ENCODE peak calls at places on chromosome 19, in nine cellular contexts. One of them, this sample, is unnamed.

GRCh38 chr19:16828990-16829821 is at the start of gene SIN3B:
- DNase-seq in GM03348: peak; percentile 98
- DNase-seq in substantia nigra: peak; percentile 73
- DNase-seq in ecto neural progenitor cell: peak; percentile 92
- DNase-seq in GM04504: peak; percentile 72
- DNase-seq in Kasumi-1: peak; percentile 78
- DNase-seq in DMS153: peak; percentile 79
- DNase-seq in NCI-H82: peak; percentile 96
- DNase-seq in pancreas: peak; percentile 90
- DNase-seq in this sample: peak; percentile 63

GRCh38 chr19:33778089-33778791 is 18.4 kb upstream of the KCTD15 start:
- DNase-seq in GM03348: peak; percentile 97
- DNase-seq in substantia nigra: peak; percentile 37
- DNase-seq in ecto neural progenitor cell: peak; percentile 92
- DNase-seq in GM04504: no peak
- DNase-seq in Kasumi-1: peak; percentile 64
- DNase-seq in DMS153: peak; percentile 33
- DNase-seq in NCI-H82: peak; percentile 86
- DNase-seq in pancreas: peak; percentile 92
- DNase-seq in this sample: no peak

GRCh38 chr19:11399667-11400066 is 15.6 kb upstream of the EPOR start:
- DNase-seq in GM03348: no peak
- DNase-seq in substantia nigra: no peak
- DNase-seq in ecto neural progenitor cell: no peak
- DNase-seq in GM04504: no peak
- DNase-seq in Kasumi-1: no peak
- DNase-seq in DMS153: no peak
- DNase-seq in NCI-H82: no peak
- DNase-seq in pancreas: no peak
- DNase-seq in this sample: no peak

GRCh38 chr19:4557971-4558941 is 1.2 kb downstream of the SEMA6B start:
- DNase-seq in GM03348: peak; percentile 86
- DNase-seq in substantia nigra: no peak
- DNase-seq in ecto neural progenitor cell: peak; percentile 83
- DNase-seq in GM04504: no peak
- DNase-seq in Kasumi-1: no peak
- DNase-seq in DMS153: no peak
- DNase-seq in NCI-H82: peak; percentile 54
- DNase-seq in pancreas: no peak
- DNase-seq in this sample: no peak

GRCh38 chr19:45515807-45516401 is 8.6 kb downstream of the VASP start:
- DNase-seq in GM03348: no peak
- DNase-seq in substantia nigra: no peak
- DNase-seq in ecto neural progenitor cell: no peak
- DNase-seq in GM04504: no peak
- DNase-seq in Kasumi-1: no peak
- DNase-seq in DMS153: no peak
- DNase-seq in NCI-H82: no peak
- DNase-seq in pancreas: no peak
- DNase-seq in this sample: no peak

GRCh38 chr19:17784201-17785008 is 10.5 kb upstream of the B3GNT3 start:
- DNase-seq in GM03348: peak; percentile 89
- DNase-seq in substantia nigra: no peak
- DNase-seq in ecto neural progenitor cell: peak; percentile 73
- DNase-seq in GM04504: no peak
- DNase-seq in Kasumi-1: peak; percentile 87
- DNase-seq in DMS153: peak; percentile 58
- DNase-seq in NCI-H82: peak; percentile 93
- DNase-seq in pancreas: peak; percentile 63
- DNase-seq in this sample: peak; percentile 11

GRCh38 chr19:42594617-42595489 is at the start of gene CEACAM8:
- DNase-seq in GM03348: no peak
- DNase-seq in substantia nigra: no peak
- DNase-seq in ecto neural progenitor cell: no peak
- DNase-seq in GM04504: no peak
- DNase-seq in Kasumi-1: no peak
- DNase-seq in DMS153: no peak
- DNase-seq in NCI-H82: no peak
- DNase-seq in pancreas: no peak
- DNase-seq in this sample: no peak

GRCh38 chr19:45711851-45712698 is 18.6 kb downstream of the FBXO46 start:
- DNase-seq in GM03348: no peak
- DNase-seq in substantia nigra: no peak
- DNase-seq in ecto neural progenitor cell: no peak
- DNase-seq in GM04504: no peak
- DNase-seq in Kasumi-1: no peak
- DNase-seq in DMS153: no peak
- DNase-seq in NCI-H82: no peak
- DNase-seq in pancreas: peak; percentile 44
- DNase-seq in this sample: no peak

GRCh38 chr19:18908917-18909619 is 10.1 kb downstream of the COPE start:
- DNase-seq in GM03348: no peak
- DNase-seq in substantia nigra: no peak
- DNase-seq in ecto neural progenitor cell: no peak
- DNase-seq in GM04504: no peak
- DNase-seq in Kasumi-1: no peak
- DNase-seq in DMS153: no peak
- DNase-seq in NCI-H82: no peak
- DNase-seq in pancreas: peak; percentile 14
- DNase-seq in this sample: no peak

GRCh38 chr19:17473041-17473440 is 2.7 kb downstream of the SLC27A1 start:
- DNase-seq in GM03348: peak; percentile 68
- DNase-seq in substantia nigra: no peak
- DNase-seq in ecto neural progenitor cell: no peak
- DNase-seq in GM04504: no peak
- DNase-seq in Kasumi-1: peak; percentile 80
- DNase-seq in DMS153: no peak
- DNase-seq in NCI-H82: peak; percentile 59
- DNase-seq in pancreas: no peak
- DNase-seq in this sample: peak; percentile 58

GRCh38 chr19:41366089-41366488 is 2.1 kb upstream of the B9D2 start:
- DNase-seq in GM03348: no peak
- DNase-seq in substantia nigra: no peak
- DNase-seq in ecto neural progenitor cell: no peak
- DNase-seq in GM04504: no peak
- DNase-seq in Kasumi-1: no peak
- DNase-seq in DMS153: no peak
- DNase-seq in NCI-H82: peak; percentile 29
- DNase-seq in pancreas: no peak
- DNase-seq in this sample: no peak

GRCh38 chr19:5032101-5032967 is 63.4 kb downstream of the KDM4B start:
- DNase-seq in GM03348: no peak
- DNase-seq in substantia nigra: no peak
- DNase-seq in ecto neural progenitor cell: no peak
- DNase-seq in GM04504: no peak
- DNase-seq in Kasumi-1: no peak
- DNase-seq in DMS153: no peak
- DNase-seq in NCI-H82: no peak
- DNase-seq in pancreas: no peak
- DNase-seq in this sample: no peak

GRCh38 chr19:15128162-15128770 is 21.1 kb downstream of the SYDE1 start:
- DNase-seq in GM03348: no peak
- DNase-seq in substantia nigra: no peak
- DNase-seq in ecto neural progenitor cell: no peak
- DNase-seq in GM04504: no peak
- DNase-seq in Kasumi-1: no peak
- DNase-seq in DMS153: no peak
- DNase-seq in NCI-H82: no peak
- DNase-seq in pancreas: no peak
- DNase-seq in this sample: no peak

GRCh38 chr19:38319421-38320258 is at the start of gene KCNK6:
- DNase-seq in GM03348: peak; percentile 63
- DNase-seq in substantia nigra: peak; percentile 7
- DNase-seq in ecto neural progenitor cell: peak; percentile 62
- DNase-seq in GM04504: no peak
- DNase-seq in Kasumi-1: peak; percentile 26
- DNase-seq in DMS153: peak; percentile 8
- DNase-seq in NCI-H82: peak; percentile 29
- DNase-seq in pancreas: peak; percentile 65
- DNase-seq in this sample: no peak

GRCh38 chr19:16741084-16741483 is 21.4 kb downstream of the NWD1 start:
- DNase-seq in GM03348: no peak
- DNase-seq in substantia nigra: no peak
- DNase-seq in ecto neural progenitor cell: no peak
- DNase-seq in GM04504: no peak
- DNase-seq in Kasumi-1: no peak
- DNase-seq in DMS153: no peak
- DNase-seq in NCI-H82: no peak
- DNase-seq in pancreas: no peak
- DNase-seq in this sample: no peak

GRCh38 chr19:18317998-18318800 is 4.7 kb downstream of the LSM4 start:
- DNase-seq in GM03348: peak; percentile 2
- DNase-seq in substantia nigra: no peak
- DNase-seq in ecto neural progenitor cell: no peak
- DNase-seq in GM04504: no peak
- DNase-seq in Kasumi-1: peak; percentile 76
- DNase-seq in DMS153: no peak
- DNase-seq in NCI-H82: no peak
- DNase-seq in pancreas: no peak
- DNase-seq in this sample: no peak

GRCh38 chr19:35986664-35987570 is 8.1 kb upstream of the SDHAF1 start:
- DNase-seq in GM03348: peak; percentile 33
- DNase-seq in substantia nigra: no peak
- DNase-seq in ecto neural progenitor cell: peak; percentile 67
- DNase-seq in GM04504: no peak
- DNase-seq in Kasumi-1: peak; percentile 69
- DNase-seq in DMS153: no peak
- DNase-seq in NCI-H82: peak; percentile 80
- DNase-seq in pancreas: no peak
- DNase-seq in this sample: no peak

GRCh38 chr19:34759218-34759917 is 13.6 kb downstream of the ZNF599 start:
- DNase-seq in GM03348: no peak
- DNase-seq in substantia nigra: no peak
- DNase-seq in ecto neural progenitor cell: no peak
- DNase-seq in GM04504: no peak
- DNase-seq in Kasumi-1: no peak
- DNase-seq in DMS153: no peak
- DNase-seq in NCI-H82: no peak
- DNase-seq in pancreas: no peak
- DNase-seq in this sample: no peak

GRCh38 chr19:48401277-48401676 is 7.8 kb downstream of the GRIN2D start:
- DNase-seq in GM03348: no peak
- DNase-seq in substantia nigra: no peak
- DNase-seq in ecto neural progenitor cell: no peak
- DNase-seq in GM04504: no peak
- DNase-seq in Kasumi-1: no peak
- DNase-seq in DMS153: peak; percentile 44
- DNase-seq in NCI-H82: no peak
- DNase-seq in pancreas: no peak
- DNase-seq in this sample: no peak

GRCh38 chr19:29524912-29525870 is 603 bp upstream of the VSTM2B start:
- DNase-seq in GM03348: no peak
- DNase-seq in substantia nigra: no peak
- DNase-seq in ecto neural progenitor cell: peak; percentile 70
- DNase-seq in GM04504: no peak
- DNase-seq in Kasumi-1: no peak
- DNase-seq in DMS153: no peak
- DNase-seq in NCI-H82: no peak
- DNase-seq in pancreas: no peak
- DNase-seq in this sample: no peak

GRCh38 chr19:47471733-47472457 is at the start of gene SLC8A2:
- DNase-seq in GM03348: peak; percentile 82
- DNase-seq in substantia nigra: no peak
- DNase-seq in ecto neural progenitor cell: peak; percentile 96
- DNase-seq in GM04504: peak; percentile 14
- DNase-seq in Kasumi-1: peak; percentile 62
- DNase-seq in DMS153: peak; percentile 41
- DNase-seq in NCI-H82: peak; percentile 95
- DNase-seq in pancreas: peak; percentile 92
- DNase-seq in this sample: peak; percentile 53

GRCh38 chr19:461664-462551 is 1.1 kb upstream of the SHC2 start:
- DNase-seq in GM03348: no peak
- DNase-seq in substantia nigra: no peak
- DNase-seq in ecto neural progenitor cell: peak; percentile 79
- DNase-seq in GM04504: no peak
- DNase-seq in Kasumi-1: no peak
- DNase-seq in DMS153: peak; percentile 26
- DNase-seq in NCI-H82: peak; percentile 83
- DNase-seq in pancreas: peak; percentile 95
- DNase-seq in this sample: no peak

GRCh38 chr19:50745221-50745620 is 22.1 kb downstream of the CLEC11A start:
- DNase-seq in GM03348: no peak
- DNase-seq in substantia nigra: no peak
- DNase-seq in ecto neural progenitor cell: no peak
- DNase-seq in GM04504: no peak
- DNase-seq in Kasumi-1: no peak
- DNase-seq in DMS153: no peak
- DNase-seq in NCI-H82: no peak
- DNase-seq in pancreas: no peak
- DNase-seq in this sample: no peak

GRCh38 chr19:19460258-19460731 is 54.8 kb downstream of the GATAD2A start:
- DNase-seq in GM03348: no peak
- DNase-seq in substantia nigra: no peak
- DNase-seq in ecto neural progenitor cell: no peak
- DNase-seq in GM04504: no peak
- DNase-seq in Kasumi-1: peak; percentile 44
- DNase-seq in DMS153: no peak
- DNase-seq in NCI-H82: no peak
- DNase-seq in pancreas: no peak
- DNase-seq in this sample: no peak

GRCh38 chr19:33737704-33738103 is 59.0 kb upstream of the KCTD15 start:
- DNase-seq in GM03348: no peak
- DNase-seq in substantia nigra: no peak
- DNase-seq in ecto neural progenitor cell: no peak
- DNase-seq in GM04504: no peak
- DNase-seq in Kasumi-1: no peak
- DNase-seq in DMS153: no peak
- DNase-seq in NCI-H82: no peak
- DNase-seq in pancreas: no peak
- DNase-seq in this sample: no peak

GRCh38 chr19:2722541-2723344 is 1.6 kb upstream of the DIRAS1 start:
- DNase-seq in GM03348: peak; percentile 96
- DNase-seq in substantia nigra: no peak
- DNase-seq in ecto neural progenitor cell: no peak
- DNase-seq in GM04504: peak; percentile 68
- DNase-seq in Kasumi-1: no peak
- DNase-seq in DMS153: no peak
- DNase-seq in NCI-H82: no peak
- DNase-seq in pancreas: no peak
- DNase-seq in this sample: no peak

GRCh38 chr19:38675611-38676010 is 28.2 kb downstream of the ACTN4 start:
- DNase-seq in GM03348: no peak
- DNase-seq in substantia nigra: no peak
- DNase-seq in ecto neural progenitor cell: no peak
- DNase-seq in GM04504: no peak
- DNase-seq in Kasumi-1: no peak
- DNase-seq in DMS153: no peak
- DNase-seq in NCI-H82: no peak
- DNase-seq in pancreas: peak; percentile 29
- DNase-seq in this sample: no peak